ENCODE peak calls at places on chromosomes 16 and 17, in ten cellular contexts. X is tibial nerve, F is left ventricle myocardium inferior, Q is pancreas, K is fibroblast of lung, R is mammary epithelial cell, Z is mucosa of descending colon, T is stomach, L is HepG2, D is upper lobe of right lung. C is an unnamed sample. For H3K4me1, the result is how much of the 10 kb centered on the place peaks cover.

GRCh38 chr17:17140590-17140980 is 65.5 kb downstream of the PLD6 start:
- DNase-seq in D (no peak), X (no peak), F (no peak), L (no peak), K (peak), Q (no peak), R (peak), T (no peak), Z (no peak), C (no peak)

GRCh38 chr17:43740541-43740940 is 18.1 kb downstream of the SOST start:
- DNase-seq in R (peak), L (no peak), Q (no peak), T (no peak), X (no peak), D (no peak), Z (no peak), F (no peak), K (no peak), C (no peak)

GRCh38 chr17:1975573-1975972 is 49.6 kb downstream of the RTN4RL1 start:
- DNase-seq in T (no peak), R (no peak), L (no peak), X (no peak), K (no peak), Z (no peak), D (no peak), F (no peak), Q (no peak), C (no peak)

GRCh38 chr16:10694306-10694705 is 424 bp downstream of the TEKT5 start:
- DNase-seq in F (no peak), K (no peak), R (no peak), Z (no peak), Q (no peak), T (no peak), D (peak), L (no peak), X (no peak), C (no peak)

GRCh38 chr16:89060207-89060794 is 33.4 kb upstream of the ACSF3 start:
- DNase-seq in X (no peak), D (no peak), F (no peak), Z (no peak), R (no peak), Q (no peak), L (no peak), K (no peak), T (no peak), C (no peak)

GRCh38 chr17:69802045-69802740 is 272.8 kb upstream of the KCNJ16 start:
- DNase-seq in T (no peak), R (no peak), Q (no peak), X (no peak), Z (no peak), K (no peak), D (no peak), L (no peak), F (peak), C (no peak)

GRCh38 chr17:44688200-44688599 is 1.4 kb downstream of the CCDC43 start:
- DNase-seq in Z (no peak), D (no peak), Q (no peak), X (no peak), F (no peak), K (no peak), L (no peak), R (no peak), T (no peak), C (no peak)

GRCh38 chr16:13453938-13454553 is 465.9 kb upstream of the ERCC4 start:
- DNase-seq in K (no peak), F (no peak), D (no peak), T (peak), L (peak), R (peak), X (peak), Q (no peak), Z (no peak), C (no peak)

GRCh38 chr17:75087558-75088453 is at the start of gene SLC16A5:
- DNase-seq in F (peak), X (peak), D (peak), Q (peak), Z (peak), K (peak), R (peak), T (peak), L (peak), C (peak)

GRCh38 chr16:54654429-54654828 is 276.2 kb upstream of the IRX5 start:
- DNase-seq in F (no peak), K (no peak), R (no peak), Q (no peak), T (no peak), X (no peak), Z (no peak), L (no peak), D (no peak), C (no peak)

GRCh38 chr16:6964679-6965078 is 368.0 kb upstream of the RBFOX1 start:
- DNase-seq in T (no peak), F (no peak), Z (no peak), Q (no peak), R (no peak), L (no peak), X (no peak), D (no peak), K (no peak), C (no peak)

GRCh38 chr17:83062818-83063671 is 16.4 kb upstream of the METRNL start:
- DNase-seq in K (no peak), Q (peak), R (no peak), X (peak), D (peak), T (peak), Z (peak), F (no peak), L (no peak), C (peak)

GRCh38 chr17:38443356-38444026 is 15.2 kb downstream of the ARHGAP23 start:
- DNase-seq in R (no peak), K (no peak), L (no peak), F (no peak), Z (no peak), Q (no peak), T (no peak), X (no peak), D (no peak), C (peak)

GRCh38 chr16:88298882-88299745 is 83.6 kb upstream of the ZNF469 start:
- DNase-seq in K (no peak), L (no peak), T (no peak), Z (no peak), F (no peak), R (peak), X (no peak), Q (no peak), D (no peak), C (peak)

GRCh38 chr17:27635275-27635823 is 4.4 kb downstream of the LGALS9 start:
- DNase-seq in X (peak), Z (peak), Q (no peak), L (no peak), R (no peak), T (no peak), D (no peak), K (no peak), F (no peak), C (no peak)

GRCh38 chr17:34980681-34981537 is 597 bp downstream of the LIG3 start:
- DNase-seq in F (peak), R (peak), K (peak), L (peak), T (peak), X (peak), Q (peak), D (peak), Z (peak), C (peak)

GRCh38 chr16:15643453-15644305 is 725 bp upstream of the MARF1 start:
- DNase-seq in Z (peak), R (no peak), T (no peak), K (peak), X (peak), D (no peak), Q (no peak), L (peak), F (no peak), C (no peak)

GRCh38 chr17:39080416-39081179 is 70.8 kb downstream of the PLXDC1 start:
- DNase-seq in X (no peak), Q (no peak), K (peak), R (no peak), F (peak), T (no peak), Z (no peak), L (no peak), D (no peak), C (no peak)

GRCh38 chr17:35256629-35257028 is 13.8 kb downstream of the SLFN5 start:
- DNase-seq in X (no peak), R (no peak), T (no peak), Z (no peak), L (no peak), K (no peak), F (no peak), D (no peak), Q (no peak), C (no peak)

GRCh38 chr16:57859331-57859730 is 57.0 kb upstream of the KIFC3 start:
- DNase-seq in K (peak), R (no peak), L (peak), F (no peak), Z (no peak), Q (no peak), T (no peak), D (no peak), X (no peak), C (no peak)

GRCh38 chr16:68083861-68084503 is 1.2 kb upstream of the NFATC3 start:
- DNase-seq in Q (peak), F (no peak), R (no peak), D (no peak), X (no peak), Z (no peak), L (peak), K (peak), T (no peak), C (no peak)

GRCh38 chr17:39244600-39245570 is 19.1 kb upstream of the STAC2 start:
- DNase-seq in T (peak), F (peak), K (peak), R (peak), X (peak), Q (peak), Z (peak), D (peak), L (peak), C (peak)

GRCh38 chr17:32863559-32863958 is 13.4 kb downstream of the MYO1D start:
- DNase-seq in D (no peak), K (no peak), R (no peak), Q (no peak), Z (no peak), X (no peak), T (no peak), F (no peak), L (no peak), C (no peak)
- H3K4me1 ChIP-seq in D (under half), K (under half), R (under half), Q (under half), Z (under half), X (under half), T (under half), F (under half), L (under half), C (under half)

GRCh38 chr17:73711184-73711583 is 66.9 kb upstream of the SDK2 start:
- DNase-seq in F (no peak), T (no peak), Z (no peak), D (no peak), Q (no peak), L (no peak), K (no peak), X (no peak), R (no peak), C (no peak)

GRCh38 chr17:73710095-73710592 is 65.9 kb upstream of the SDK2 start:
- DNase-seq in Z (peak), K (peak), T (peak), F (peak), Q (no peak), L (peak), R (peak), D (no peak), X (peak), C (no peak)

GRCh38 chr17:73715714-73716113 is 71.5 kb upstream of the SDK2 start:
- DNase-seq in T (no peak), R (no peak), Z (no peak), X (no peak), Q (no peak), L (no peak), D (no peak), F (no peak), K (no peak), C (no peak)

GRCh38 chr17:73711916-73712315 is 67.7 kb upstream of the SDK2 start:
- DNase-seq in R (no peak), X (no peak), K (no peak), F (no peak), Z (no peak), T (no peak), Q (no peak), L (no peak), D (no peak), C (no peak)

GRCh38 chr17:73713136-73713535 is 68.9 kb upstream of the SDK2 start:
- DNase-seq in L (no peak), F (no peak), Z (no peak), T (no peak), R (peak), K (no peak), Q (no peak), D (no peak), X (no peak), C (peak)
- TF ChIP-seq CTCF in L (peak), F (no peak), Z (no peak), T (no peak), R (peak), K (no peak), Q (no peak), D (no peak), X (no peak), C (peak)

GRCh38 chr17:71869293-71869692 is 251.5 kb upstream of the SOX9 start:
- DNase-seq in Q (no peak), R (no peak), T (no peak), F (no peak), K (no peak), L (no peak), Z (no peak), X (no peak), D (no peak), C (no peak)
- H3K4me3 ChIP-seq in Q (no peak), R (no peak), T (no peak), F (no peak), K (no peak), L (no peak), Z (no peak), X (no peak), D (no peak), C (no peak)

DNA sequence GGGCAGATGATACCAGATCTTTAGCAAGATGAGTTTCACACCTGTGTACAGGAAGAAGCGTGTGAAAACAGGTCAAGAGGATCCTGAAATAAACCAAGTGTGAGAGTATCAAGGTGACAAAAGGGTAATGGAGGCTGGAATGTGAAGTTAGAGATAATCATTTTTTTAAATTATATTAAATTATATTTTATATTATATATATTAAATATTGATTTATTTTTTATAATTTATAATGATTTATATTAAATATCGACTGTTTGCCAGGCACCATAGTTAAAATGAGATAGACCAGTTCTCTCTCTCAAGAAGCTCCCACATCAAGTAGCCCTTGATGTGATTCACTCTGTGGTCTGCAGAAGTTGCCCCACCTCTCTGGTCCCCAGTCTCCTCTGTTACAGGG is 360.2 kb upstream of the HSBP1 start:
- DNase-seq in Z (no peak), F (no peak), X (no peak), K (no peak), L (no peak), T (no peak), Q (no peak), D (no peak), R (no peak), C (no peak)
- H3K4me1 ChIP-seq in Z (under half), F (under half), X (under half), K (under half), L (under half), T (under half), Q (under half), D (under half), R (under half), C (under half)

GRCh38 chr17:45793999-45794540 is 9.9 kb downstream of the CRHR1 start:
- DNase-seq in D (no peak), L (no peak), X (no peak), Q (no peak), R (no peak), K (no peak), T (no peak), F (no peak), Z (no peak), C (no peak)

GRCh38 chr17:45792437-45792836 is 8.3 kb downstream of the CRHR1 start:
- DNase-seq in T (no peak), D (no peak), L (no peak), F (no peak), X (no peak), Z (no peak), R (no peak), Q (no peak), K (no peak), C (no peak)

GRCh38 chr17:45792995-45793755 is 9.1 kb downstream of the CRHR1 start:
- DNase-seq in X (no peak), L (no peak), F (no peak), Q (no peak), T (no peak), Z (no peak), K (no peak), D (no peak), R (no peak), C (no peak)

GRCh38 chr17:45791935-45792334 is 7.8 kb downstream of the CRHR1 start:
- DNase-seq in K (no peak), Z (peak), Q (no peak), T (peak), F (no peak), X (no peak), R (peak), D (no peak), L (no peak), C (no peak)

GRCh38 chr17:45794840-45795239 is 10.7 kb downstream of the CRHR1 start:
- DNase-seq in L (no peak), K (no peak), Z (no peak), R (no peak), T (no peak), D (no peak), F (no peak), Q (no peak), X (no peak), C (no peak)
- TF ChIP-seq CTCF in L (peak), K (no peak), Z (no peak), R (peak), T (no peak), D (no peak), F (no peak), Q (no peak), X (no peak), C (no peak)

GRCh38 chr17:8464941-8465340 is 29.3 kb downstream of the NDEL1 start:
- DNase-seq in T (no peak), Q (no peak), R (no peak), L (peak), F (no peak), D (no peak), Z (no peak), X (no peak), K (no peak), C (no peak)

GRCh38 chr17:8466873-8467272 is 31.2 kb downstream of the NDEL1 start:
- DNase-seq in Z (no peak), K (no peak), R (no peak), D (no peak), L (no peak), F (no peak), T (no peak), X (no peak), Q (no peak), C (no peak)

GRCh38 chr17:8467527-8467926 is 31.8 kb downstream of the NDEL1 start:
- DNase-seq in L (no peak), D (no peak), Q (no peak), R (no peak), X (no peak), F (no peak), T (no peak), Z (no peak), K (no peak), C (no peak)

GRCh38 chr17:8466466-8466865 is 30.8 kb downstream of the NDEL1 start:
- DNase-seq in R (no peak), Q (no peak), K (peak), X (no peak), F (no peak), Z (no peak), L (no peak), T (no peak), D (no peak), C (no peak)

DNA sequence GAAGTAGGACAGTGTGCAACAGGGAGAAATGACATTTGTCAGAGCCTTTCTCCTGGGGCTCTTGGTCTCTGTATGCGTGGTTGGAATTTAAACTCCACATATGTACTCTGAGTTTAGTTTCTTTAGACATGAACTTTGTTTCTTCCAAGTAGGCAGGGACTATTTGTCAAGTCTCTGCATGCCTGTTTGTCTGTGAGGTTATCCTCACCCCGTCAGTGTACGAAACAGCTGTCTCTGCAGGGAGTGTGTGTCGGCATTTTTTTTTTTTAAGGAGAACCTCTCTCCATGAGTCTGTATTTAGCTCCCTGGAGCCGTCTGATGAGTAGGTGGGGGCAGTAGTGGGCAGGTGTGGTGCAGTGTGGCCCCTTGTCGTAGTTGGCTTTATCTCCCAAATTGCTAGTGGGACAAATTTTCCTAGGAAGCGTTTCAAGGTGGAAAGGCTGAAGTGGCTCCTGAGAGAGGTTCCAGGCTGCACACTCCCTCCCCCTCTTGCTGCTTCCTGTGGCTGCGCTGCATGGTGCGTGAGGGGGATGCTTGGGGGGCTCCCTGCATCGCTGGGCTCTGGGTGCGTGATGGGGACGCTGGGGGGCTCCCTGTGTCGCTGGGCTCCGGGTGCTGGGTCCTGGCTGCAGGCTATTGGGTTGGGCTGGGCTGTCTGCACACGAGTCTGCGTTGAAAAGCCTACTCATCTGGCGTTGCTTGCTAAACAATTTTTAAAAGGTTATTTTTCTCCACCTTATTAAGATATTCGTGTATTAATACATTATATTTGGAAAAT is 29.9 kb downstream of the NDEL1 start:
- DNase-seq in F (no peak), D (no peak), R (peak), L (no peak), Q (no peak), K (peak), T (no peak), X (no peak), Z (no peak), C (no peak)
- H3K4me3 ChIP-seq in F (no peak), D (no peak), R (no peak), L (no peak), Q (no peak), K (no peak), T (no peak), X (no peak), Z (no peak), C (no peak)